ENCODE peak calls at places on chromosomes 7 and 10, in ten cellular contexts. One of them, this sample, is unnamed.

GRCh38 chr10:93904901-93905300 is 11.1 kb downstream of the SLC35G1 start:
- DNase-seq in hypothalamus: no peak
- DNase-seq in colonic mucosa: no peak
- DNase-seq in MV-4-11: no peak
- DNase-seq in brain microvascular endothelial cell: no peak
- DNase-seq in hippocampal formation: no peak
- DNase-seq in GM12878: no peak
- DNase-seq in pons: no peak
- DNase-seq in NT2/D1: no peak
- DNase-seq in GM23338: no peak
- DNase-seq in this sample: no peak

GRCh38 chr7:117818241-117818640 is 55.0 kb downstream of the CTTNBP2 start:
- DNase-seq in hippocampal formation: no peak
- DNase-seq in colonic mucosa: no peak
- DNase-seq in GM23338: no peak
- DNase-seq in brain microvascular endothelial cell: peak
- DNase-seq in MV-4-11: peak
- DNase-seq in GM12878: no peak
- DNase-seq in hypothalamus: no peak
- DNase-seq in pons: no peak
- DNase-seq in NT2/D1: no peak
- DNase-seq in this sample: no peak

GRCh38 chr7:30164567-30164966 is 29.8 kb downstream of the MTURN start:
- DNase-seq in NT2/D1: peak
- DNase-seq in hippocampal formation: peak
- DNase-seq in GM23338: peak
- DNase-seq in hypothalamus: no peak
- DNase-seq in colonic mucosa: no peak
- DNase-seq in MV-4-11: peak
- DNase-seq in brain microvascular endothelial cell: peak
- DNase-seq in pons: peak
- DNase-seq in GM12878: no peak
- DNase-seq in this sample: no peak

GRCh38 chr7:50659329-50659965 is 94.2 kb upstream of the DDC start:
- DNase-seq in MV-4-11: no peak
- DNase-seq in hypothalamus: no peak
- DNase-seq in GM23338: no peak
- DNase-seq in pons: no peak
- DNase-seq in GM12878: no peak
- DNase-seq in NT2/D1: no peak
- DNase-seq in brain microvascular endothelial cell: no peak
- DNase-seq in hippocampal formation: no peak
- DNase-seq in colonic mucosa: no peak
- DNase-seq in this sample: no peak

GRCh38 chr7:8605227-8605626 is 171.8 kb downstream of the NXPH1 start:
- DNase-seq in MV-4-11: no peak
- DNase-seq in pons: no peak
- DNase-seq in GM12878: no peak
- DNase-seq in hypothalamus: no peak
- DNase-seq in hippocampal formation: no peak
- DNase-seq in colonic mucosa: no peak
- DNase-seq in GM23338: no peak
- DNase-seq in brain microvascular endothelial cell: no peak
- DNase-seq in NT2/D1: no peak
- DNase-seq in this sample: no peak

GRCh38 chr7:130349911-130350782 is 5.5 kb downstream of the CPA5 start:
- DNase-seq in GM23338: no peak
- DNase-seq in hippocampal formation: no peak
- DNase-seq in NT2/D1: peak
- DNase-seq in colonic mucosa: no peak
- DNase-seq in pons: no peak
- DNase-seq in hypothalamus: no peak
- DNase-seq in GM12878: no peak
- DNase-seq in brain microvascular endothelial cell: no peak
- DNase-seq in MV-4-11: peak
- DNase-seq in this sample: no peak

GRCh38 chr10:89204621-89205020 is 2.5 kb downstream of the CH25H start:
- DNase-seq in MV-4-11: no peak
- DNase-seq in pons: peak
- DNase-seq in brain microvascular endothelial cell: no peak
- DNase-seq in colonic mucosa: no peak
- DNase-seq in hippocampal formation: no peak
- DNase-seq in hypothalamus: no peak
- DNase-seq in NT2/D1: no peak
- DNase-seq in GM23338: no peak
- DNase-seq in GM12878: no peak
- DNase-seq in this sample: no peak

GRCh38 chr10:119759832-119760231 is 34.0 kb downstream of the INPP5F start:
- DNase-seq in pons: no peak
- DNase-seq in NT2/D1: no peak
- DNase-seq in MV-4-11: no peak
- DNase-seq in hippocampal formation: no peak
- DNase-seq in colonic mucosa: no peak
- DNase-seq in GM23338: no peak
- DNase-seq in brain microvascular endothelial cell: peak
- DNase-seq in hypothalamus: no peak
- DNase-seq in GM12878: no peak
- DNase-seq in this sample: no peak

GRCh38 chr10:37760817-37761216 is 96.6 kb downstream of the ZNF248 start:
- DNase-seq in pons: no peak
- DNase-seq in GM12878: no peak
- DNase-seq in colonic mucosa: no peak
- DNase-seq in hippocampal formation: no peak
- DNase-seq in GM23338: no peak
- DNase-seq in brain microvascular endothelial cell: no peak
- DNase-seq in hypothalamus: no peak
- DNase-seq in MV-4-11: no peak
- DNase-seq in NT2/D1: no peak
- DNase-seq in this sample: no peak

GRCh38 chr10:93465806-93466675 is 16.1 kb downstream of the MYOF start:
- DNase-seq in GM12878: no peak
- DNase-seq in GM23338: no peak
- DNase-seq in pons: no peak
- DNase-seq in hypothalamus: peak
- DNase-seq in NT2/D1: no peak
- DNase-seq in MV-4-11: no peak
- DNase-seq in brain microvascular endothelial cell: peak
- DNase-seq in colonic mucosa: peak
- DNase-seq in hippocampal formation: peak
- DNase-seq in this sample: peak

GRCh38 chr7:50649259-50649885 is 84.2 kb upstream of the DDC start:
- DNase-seq in NT2/D1: no peak
- DNase-seq in brain microvascular endothelial cell: no peak
- DNase-seq in colonic mucosa: no peak
- DNase-seq in pons: no peak
- DNase-seq in GM12878: no peak
- DNase-seq in hypothalamus: no peak
- DNase-seq in MV-4-11: no peak
- DNase-seq in hippocampal formation: no peak
- DNase-seq in GM23338: no peak
- DNase-seq in this sample: no peak

GRCh38 chr10:90125406-90125805 is 424.0 kb downstream of the KIF20B start:
- DNase-seq in brain microvascular endothelial cell: no peak
- DNase-seq in GM12878: no peak
- DNase-seq in NT2/D1: no peak
- DNase-seq in hippocampal formation: no peak
- DNase-seq in GM23338: no peak
- DNase-seq in MV-4-11: peak
- DNase-seq in pons: peak
- DNase-seq in hypothalamus: no peak
- DNase-seq in colonic mucosa: no peak
- DNase-seq in this sample: no peak

This sample was measured in anterior cingulate cortex.